ENCODE peak calls at places on chromosomes 16 and 17, in five cellular contexts. P is NCI-H2029, A is cardiac muscle cell, Y is HuH-7.5, E is pons. T is an unnamed sample.

GRCh38 chr16:981695-982151 is at the start of gene SOX8:
- DNase-seq in P (no peak), A (peak), Y (no peak), E (no peak), T (no peak)

GRCh38 chr17:29215174-29215573 is 31.5 kb upstream of the CRYBA1 start:
- DNase-seq in P (no peak), A (no peak), Y (no peak), E (no peak), T (no peak)

GRCh38 chr17:62809656-62810055 is 1.5 kb upstream of the MARCHF10 start:
- DNase-seq in P (no peak), A (no peak), Y (no peak), E (no peak), T (no peak)

GRCh38 chr17:9908649-9909042 is 3.6 kb upstream of the RCVRN start:
- DNase-seq in P (no peak), A (no peak), Y (no peak), E (no peak), T (no peak)

GRCh38 chr17:39673335-39674081 is 5.3 kb downstream of the PNMT start:
- DNase-seq in P (no peak), A (no peak), Y (no peak), E (no peak), T (no peak)

GRCh38 chr16:69402448-69402847 is 16.6 kb upstream of the TERF2 start:
- DNase-seq in P (no peak), A (no peak), Y (no peak), E (no peak), T (no peak)

GRCh38 chr17:3914319-3914685 is 2.0 kb downstream of the P2RX1 start:
- DNase-seq in P (no peak), A (no peak), Y (no peak), E (no peak), T (no peak)

GRCh38 chr16:70434489-70435260 is 4.2 kb downstream of the ST3GAL2 start:
- DNase-seq in P (no peak), A (no peak), Y (no peak), E (no peak), T (no peak)

GRCh38 chr17:76500074-76500744 is 1.0 kb downstream of the RHBDF2 start:
- DNase-seq in P (no peak), A (no peak), Y (no peak), E (no peak), T (no peak)

GRCh38 chr17:9003355-9004131 is 17.8 kb upstream of the NTN1 start:
- DNase-seq in P (no peak), A (no peak), Y (no peak), E (no peak), T (no peak)

GRCh38 chr17:57294629-57295501 is 38.5 kb downstream of the MSI2 start:
- DNase-seq in P (peak), A (no peak), Y (no peak), E (peak), T (no peak)

GRCh38 chr16:77191259-77191969 is 424 bp downstream of the MON1B start:
- DNase-seq in P (no peak), A (no peak), Y (no peak), E (peak), T (no peak)

GRCh38 chr17:20174588-20175265 is 165.6 kb downstream of the SPECC1 start:
- DNase-seq in P (no peak), A (no peak), Y (no peak), E (no peak), T (no peak)

GRCh38 chr16:88005148-88005547 is 53.9 kb downstream of the BANP start:
- DNase-seq in P (no peak), A (peak), Y (no peak), E (no peak), T (no peak)

GRCh38 chr17:30278032-30278431 is 13.7 kb downstream of the BLMH start:
- DNase-seq in P (no peak), A (peak), Y (no peak), E (peak), T (peak)

GRCh38 chr16:7148606-7149005 is 184.0 kb upstream of the RBFOX1 start:
- DNase-seq in P (no peak), A (no peak), Y (no peak), E (no peak), T (no peak)

GRCh38 chr16:30005341-30006094 is 5.3 kb downstream of the DOC2A start:
- DNase-seq in P (peak), A (peak), Y (peak), E (no peak), T (peak)

GRCh38 chr16:22786691-22787090 is 27.3 kb upstream of the HS3ST2 start:
- DNase-seq in P (no peak), A (no peak), Y (no peak), E (no peak), T (no peak)

GRCh38 chr17:42484304-42484703 is 25.6 kb downstream of the ATP6V0A1 start:
- DNase-seq in P (no peak), A (no peak), Y (no peak), E (no peak), T (no peak)

GRCh38 chr17:47775181-47775580 is 42.1 kb downstream of the TBX21 start:
- DNase-seq in P (no peak), A (no peak), Y (no peak), E (no peak), T (no peak)

GRCh38 chr16:81491522-81492188 is 47.0 kb downstream of the CMIP start:
- DNase-seq in P (no peak), A (no peak), Y (no peak), E (no peak), T (no peak)

GRCh38 chr16:79451196-79451816 is 149.2 kb downstream of the MAF start:
- DNase-seq in P (no peak), A (no peak), Y (no peak), E (peak), T (no peak)

GRCh38 chr17:12227547-12227946 is 206.9 kb downstream of the MAP2K4 start:
- DNase-seq in P (no peak), A (peak), Y (no peak), E (no peak), T (no peak)

GRCh38 chr16:54931757-54932660 is 1.3 kb downstream of the IRX5 start:
- DNase-seq in P (no peak), A (peak), Y (no peak), E (no peak), T (no peak)

GRCh38 chr16:75620326-75621169 is 2.5 kb downstream of the ADAT1 start:
- DNase-seq in P (no peak), A (no peak), Y (no peak), E (no peak), T (no peak)

GRCh38 chr16:67026570-67026969 is 2.4 kb upstream of the CBFB start:
- DNase-seq in P (no peak), A (no peak), Y (no peak), E (no peak), T (no peak)

GRCh38 chr16:66416136-66416535 is 11.0 kb upstream of the BEAN1 start:
- DNase-seq in P (no peak), A (no peak), Y (no peak), E (no peak), T (no peak)

GRCh38 chr16:21704266-21704665 is 40.5 kb downstream of the OTOA start:
- DNase-seq in P (no peak), A (no peak), Y (no peak), E (no peak), T (no peak)